ENCODE peak calls at places on chromosomes 13 and 19, in eight cellular contexts. M is amygdala; C is activated CD4-positive, alpha-beta T cell treated with anti-CD3 and anti-CD28 coated beads for 4 hours; X is left ventricle myocardium inferior; E is SK-MEL-5; I is NCI-H1436; O is progenitor cell of endocrine pancreas; G is stimulated activated CD4-positive, alpha-beta T cell treated with anti-CD3 and anti-CD28 coated beads, Interleukin-12 subunit alpha, Interleukin-12 subunit beta, amount 100 ng/mL, for 4 hours. A is an unnamed sample.

GRCh38 chr13:111325941-111326620 is 5.6 kb downstream of the TEX29 start:
- DNase-seq in G (no peak), I (no peak), C (no peak), E (no peak), X (no peak), M (no peak), O (no peak), A (no peak)

GRCh38 chr13:43473437-43473836 is 313.3 kb downstream of the ENOX1 start:
- DNase-seq in X (no peak), M (no peak), C (no peak), I (no peak), O (no peak), E (peak), G (no peak), A (no peak)

GRCh38 chr19:9008667-9009066 is 1.5 kb downstream of the MUC16 start:
- DNase-seq in X (no peak), M (no peak), I (no peak), E (no peak), O (no peak), C (no peak), G (no peak), A (no peak)

GRCh38 chr13:46551410-46552301 is 1.3 kb upstream of the LRCH1 start:
- DNase-seq in C (peak), M (no peak), X (peak), O (peak), E (peak), I (peak), G (peak), A (peak)

GRCh38 chr19:18853755-18854427 is 22.1 kb downstream of the UPF1 start:
- DNase-seq in X (no peak), M (no peak), I (no peak), C (no peak), E (no peak), O (no peak), G (no peak), A (no peak)

GRCh38 chr13:112446867-112447266 is 70.7 kb downstream of the SPACA7 start:
- DNase-seq in M (no peak), G (no peak), I (no peak), C (no peak), X (no peak), E (no peak), O (no peak), A (no peak)

GRCh38 chr19:3389876-3390361 is 23.5 kb downstream of the NFIC start:
- DNase-seq in X (no peak), O (no peak), C (no peak), M (no peak), E (no peak), G (no peak), I (no peak), A (no peak)

GRCh38 chr13:110228936-110229904 is 77.7 kb downstream of the COL4A1 start:
- DNase-seq in C (no peak), G (no peak), O (no peak), I (no peak), X (no peak), M (no peak), E (no peak), A (no peak)

GRCh38 chr13:102873653-102874052 is 27.8 kb downstream of the ERCC5 start:
- DNase-seq in C (no peak), X (no peak), I (no peak), O (no peak), G (no peak), M (no peak), E (no peak), A (no peak)

GRCh38 chr19:6056801-6057650 is 53.3 kb downstream of the RFX2 start:
- DNase-seq in I (peak), O (no peak), M (peak), G (no peak), E (no peak), C (no peak), X (peak), A (no peak)

GRCh38 chr13:40963927-40964326 is 55.2 kb downstream of the ELF1 start:
- DNase-seq in C (no peak), X (no peak), I (no peak), O (no peak), M (no peak), G (no peak), E (no peak), A (no peak)

GRCh38 chr19:17112271-17112670 is 36.7 kb downstream of the MYO9B start:
- DNase-seq in I (no peak), E (no peak), M (no peak), G (no peak), O (no peak), C (no peak), X (no peak), A (no peak)

GRCh38 chr19:15623711-15624318 is 8.8 kb downstream of the CYP4F8 start:
- DNase-seq in O (no peak), I (no peak), C (no peak), E (no peak), X (no peak), M (no peak), G (no peak), A (no peak)

GRCh38 chr13:96273196-96273595 is 183.3 kb downstream of the HS6ST3 start:
- DNase-seq in O (no peak), X (no peak), E (no peak), G (no peak), M (no peak), I (no peak), C (no peak), A (no peak)

GRCh38 chr13:35850569-35850968 is 280.6 kb downstream of the DCLK1 start:
- DNase-seq in E (no peak), I (no peak), G (no peak), M (no peak), O (no peak), X (no peak), C (no peak), A (no peak)

GRCh38 chr19:3908266-3909054 is 24.4 kb upstream of the NMRK2 start:
- DNase-seq in E (no peak), M (no peak), I (no peak), G (no peak), O (no peak), X (no peak), C (no peak), A (no peak)

A was measured in caudate nucleus.